ENCODE peak calls at places on chromosomes 7 and 10, in eight cellular contexts. K, W, J, M, T, R, G and U are unnamed samples.

GRCh38 chr7:123682690-123683089 is 27.0 kb downstream of the LMOD2 start:
- DNase-seq in R (no peak), K (no peak), W (peak), T (peak), G (no peak), J (peak), M (peak), U (no peak)

GRCh38 chr7:502296-502695 is 17.4 kb downstream of the PDGFA start:
- DNase-seq in K (no peak), T (no peak), J (no peak), R (no peak), M (no peak), W (no peak), G (peak), U (peak)

GRCh38 chr10:131695814-131696165 is 205.0 kb upstream of the PPP2R2D start:
- DNase-seq in W (no peak), R (no peak), K (no peak), T (no peak), G (no peak), M (no peak), J (no peak), U (no peak)

GRCh38 chr10:77564781-77565589 is 72.6 kb downstream of the KCNMA1 start:
- DNase-seq in J (no peak), W (no peak), G (no peak), K (no peak), R (no peak), M (peak), T (peak), U (no peak)

GRCh38 chr7:83038787-83039186 is 123.9 kb downstream of the PCLO start:
- DNase-seq in R (no peak), J (no peak), W (no peak), M (no peak), K (no peak), T (no peak), G (no peak), U (no peak)

GRCh38 chr10:96299383-96299782 is 4.9 kb upstream of the DNTT start:
- DNase-seq in G (no peak), J (no peak), K (no peak), W (no peak), M (no peak), R (no peak), T (no peak), U (no peak)

GRCh38 chr7:27605689-27606269 is 56.9 kb downstream of the HIBADH start:
- DNase-seq in M (peak), K (no peak), R (no peak), J (no peak), T (peak), G (no peak), W (peak), U (no peak)

GRCh38 chr10:75430000-75430763 is 1.2 kb upstream of the LRMDA start:
- DNase-seq in T (no peak), M (no peak), K (no peak), G (peak), J (no peak), W (peak), R (no peak), U (peak)

GRCh38 chr7:132516042-132516840 is 60.0 kb downstream of the PLXNA4 start:
- DNase-seq in M (peak), K (no peak), G (no peak), J (no peak), R (no peak), T (peak), W (peak), U (no peak)

GRCh38 chr7:131076032-131076431 is 251.6 kb upstream of the MKLN1 start:
- DNase-seq in J (no peak), M (peak), G (no peak), K (no peak), T (peak), R (no peak), W (no peak), U (no peak)

DNA sequence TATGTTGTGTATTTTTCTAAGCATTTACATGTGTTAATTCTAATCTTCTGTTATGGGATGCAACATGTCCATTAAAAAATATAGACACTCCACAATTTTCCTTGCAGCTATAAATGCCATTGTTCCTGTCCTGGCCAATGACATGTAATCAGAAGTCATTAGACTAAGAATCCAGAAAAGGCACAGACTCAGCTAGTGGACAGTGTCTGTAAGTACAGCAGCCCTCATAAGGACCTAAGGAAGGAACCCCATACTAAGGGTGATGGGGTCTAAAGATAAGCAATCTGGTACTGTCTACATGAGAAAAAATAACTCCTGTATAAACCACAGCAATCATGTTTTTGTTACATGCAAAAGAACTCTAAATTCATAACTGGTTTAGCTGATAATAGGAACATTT is 115.9 kb downstream of the GPR85 start:
- DNase-seq in K (no peak), G (no peak), J (no peak), R (no peak), T (no peak), W (no peak), M (no peak), U (no peak)
- TF ChIP-seq CTCF in K (no peak), G (no peak), J (no peak), R (no peak), T (no peak), W (no peak), M (peak), U (no peak)

GRCh38 chr10:98425511-98426352 is 10.8 kb upstream of the PYROXD2 start:
- DNase-seq in K (peak), M (peak), T (peak), R (no peak), W (peak), J (peak), G (no peak), U (no peak)

GRCh38 chr10:98422182-98422581 is 7.2 kb upstream of the PYROXD2 start:
- DNase-seq in J (no peak), T (no peak), G (no peak), K (no peak), M (no peak), R (no peak), W (no peak), U (no peak)

GRCh38 chr10:98424308-98425254 is 9.6 kb upstream of the PYROXD2 start:
- DNase-seq in J (no peak), M (no peak), W (no peak), T (no peak), K (no peak), G (no peak), R (no peak), U (no peak)

GRCh38 chr10:98420786-98421185 is 5.8 kb upstream of the PYROXD2 start:
- DNase-seq in R (no peak), T (no peak), W (no peak), G (no peak), K (no peak), J (no peak), M (no peak), U (no peak)

DNA sequence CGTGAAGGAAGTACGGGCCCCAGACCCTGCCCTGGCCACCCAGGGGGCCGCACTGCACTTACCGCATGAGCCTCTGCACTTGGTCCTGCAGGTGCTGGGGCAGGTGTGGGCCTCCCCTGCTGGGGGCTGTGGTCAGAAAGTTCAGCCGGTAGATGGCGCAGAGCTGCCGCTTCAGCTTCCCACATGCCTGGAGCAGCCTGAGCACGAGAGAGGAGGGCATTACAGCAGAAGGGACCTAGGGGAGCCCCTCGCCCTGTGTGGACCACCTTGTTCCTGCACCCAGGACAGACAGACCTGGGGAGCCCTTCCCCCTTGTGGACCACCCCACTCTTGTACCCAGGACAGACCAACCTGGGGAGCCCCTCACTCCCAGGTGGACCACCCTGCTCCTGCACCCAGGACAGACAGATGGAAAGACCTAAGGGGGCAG is 8.7 kb upstream of the PYROXD2 start:
- DNase-seq in T (no peak), K (no peak), J (no peak), R (no peak), M (no peak), W (peak), G (no peak), U (no peak)
- TF ChIP-seq CTCF in T (no peak), K (no peak), J (no peak), R (no peak), M (no peak), W (peak), G (no peak), U (no peak)

GRCh38 chr7:6420680-6421079 is 27.1 kb downstream of the DAGLB start:
- DNase-seq in J (no peak), R (no peak), G (no peak), T (no peak), M (no peak), K (no peak), W (no peak), U (no peak)

GRCh38 chr7:6419310-6419773 is 28.4 kb downstream of the DAGLB start:
- DNase-seq in T (no peak), J (no peak), K (no peak), G (no peak), M (no peak), W (no peak), R (no peak), U (no peak)

GRCh38 chr7:6417408-6417807 is 30.3 kb downstream of the DAGLB start:
- DNase-seq in T (no peak), R (no peak), W (no peak), G (no peak), J (no peak), K (no peak), M (no peak), U (no peak)

GRCh38 chr7:6413637-6414036 is 34.1 kb downstream of the DAGLB start:
- DNase-seq in J (no peak), R (no peak), W (no peak), K (no peak), T (no peak), M (no peak), G (no peak), U (no peak)

GRCh38 chr7:6416516-6417145 is 31.1 kb downstream of the DAGLB start:
- DNase-seq in W (no peak), K (no peak), J (no peak), G (no peak), M (peak), T (peak), R (no peak), U (peak)
- TF ChIP-seq CTCF in W (no peak), K (no peak), J (no peak), G (no peak), M (no peak), T (no peak), R (no peak), U (no peak)

GRCh38 chr7:94432799-94433198 is 38.1 kb downstream of the COL1A2 start:
- DNase-seq in R (no peak), J (no peak), M (peak), W (no peak), G (no peak), K (no peak), T (peak), U (no peak)
- TF ChIP-seq CTCF in R (no peak), J (no peak), M (no peak), W (no peak), G (no peak), K (no peak), T (no peak), U (no peak)

GRCh38 chr7:64621656-64622055 is 44.3 kb upstream of the ZNF107 start:
- DNase-seq in J (no peak), M (no peak), T (no peak), W (no peak), K (no peak), G (no peak), R (no peak), U (no peak)
- TF ChIP-seq CTCF in J (no peak), M (no peak), T (no peak), W (no peak), K (no peak), G (no peak), R (no peak), U (no peak)

DNA sequence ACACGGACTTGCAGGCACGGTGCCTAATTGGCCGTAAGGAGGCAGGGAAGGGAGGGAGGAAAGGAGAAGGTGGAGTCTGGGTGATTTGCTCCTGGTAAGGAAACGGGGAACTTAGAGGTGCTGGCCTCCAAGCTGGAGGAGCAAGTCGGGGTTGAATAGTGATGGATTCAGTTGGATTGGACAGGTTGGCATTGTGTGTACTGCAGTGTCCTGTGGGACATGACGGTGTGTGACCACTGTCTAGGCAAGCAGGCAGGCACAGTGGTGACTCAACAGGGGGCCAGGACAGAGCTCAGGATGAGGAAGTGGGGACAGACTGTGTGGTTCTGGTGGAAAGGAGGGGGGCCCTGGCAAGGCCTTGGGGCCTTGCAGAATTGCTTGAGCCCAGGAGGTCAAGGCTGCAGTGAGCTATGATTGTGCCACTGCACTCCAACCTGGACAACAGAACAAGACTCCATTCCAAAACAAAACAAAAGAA is 48.8 kb downstream of the COL26A1 start:
- DNase-seq in M (no peak), R (no peak), J (no peak), T (no peak), K (no peak), G (no peak), W (no peak), U (no peak)
- TF ChIP-seq CTCF in M (no peak), R (no peak), J (no peak), T (no peak), K (peak), G (no peak), W (no peak), U (no peak)

DNA sequence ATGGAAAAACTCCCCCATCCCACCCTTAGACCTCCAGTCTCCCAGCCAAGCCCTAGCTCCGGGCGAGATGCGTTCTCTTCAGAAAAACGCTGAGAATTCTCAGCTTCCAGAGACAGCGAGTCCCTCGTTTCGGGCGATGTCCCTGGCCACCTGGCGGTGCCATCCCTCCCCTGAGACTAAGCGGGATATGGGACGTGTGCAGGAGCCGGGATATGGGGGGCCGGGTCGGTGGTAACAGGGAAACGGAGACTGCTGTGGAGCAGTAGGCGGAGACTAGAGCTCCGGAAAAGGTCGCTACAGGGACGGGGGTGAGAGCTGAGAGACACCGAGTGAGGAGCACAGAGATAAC is 435 bp upstream of the STRIP2 start:
- DNase-seq in W (peak), R (no peak), T (no peak), G (no peak), K (no peak), J (no peak), M (no peak), U (peak)
- TF ChIP-seq CTCF in W (peak), R (no peak), T (no peak), G (no peak), K (peak), J (no peak), M (no peak), U (no peak)